ENCODE peak calls at places on chromosomes 11 and 22, in six cellular contexts. One of them, this sample, is unnamed. For H3K4me1, the result is how much of the 10 kb centered on the place peaks cover.

GRCh38 chr11:8913961-8914660 is 3.1 kb downstream of the AKIP1 start:
- DNase-seq in HepG2: peak
- DNase-seq in stomach: no peak
- DNase-seq in adrenal gland: peak
- DNase-seq in spleen: no peak
- DNase-seq in upper lobe of left lung: no peak
- DNase-seq in this sample: peak

GRCh38 chr11:9344046-9344680 is 29.8 kb upstream of the TMEM41B start:
- DNase-seq in stomach: no peak
- DNase-seq in spleen: no peak
- DNase-seq in HepG2: peak
- DNase-seq in adrenal gland: no peak
- DNase-seq in upper lobe of left lung: no peak
- DNase-seq in this sample: no peak

GRCh38 chr22:24418786-24419479 is 8.5 kb upstream of the ADORA2A start:
- DNase-seq in adrenal gland: no peak
- DNase-seq in upper lobe of left lung: no peak
- DNase-seq in spleen: no peak
- DNase-seq in HepG2: no peak
- DNase-seq in stomach: no peak
- DNase-seq in this sample: peak

GRCh38 chr11:76615950-76616349 is 54.6 kb downstream of the LRRC32 start:
- DNase-seq in stomach: peak
- DNase-seq in upper lobe of left lung: peak
- DNase-seq in adrenal gland: no peak
- DNase-seq in spleen: peak
- DNase-seq in HepG2: no peak
- DNase-seq in this sample: peak

GRCh38 chr11:21814169-21814568 is 378.7 kb upstream of the ANO5 start:
- DNase-seq in stomach: no peak
- DNase-seq in HepG2: peak
- DNase-seq in spleen: no peak
- DNase-seq in upper lobe of left lung: no peak
- DNase-seq in adrenal gland: no peak
- DNase-seq in this sample: no peak

GRCh38 chr22:37207981-37208380 is 4.3 kb downstream of the SSTR3 start:
- DNase-seq in spleen: peak
- DNase-seq in adrenal gland: no peak
- DNase-seq in HepG2: no peak
- DNase-seq in stomach: no peak
- DNase-seq in upper lobe of left lung: no peak
- DNase-seq in this sample: no peak

GRCh38 chr11:71453911-71454304 is 905 bp downstream of the NADSYN1 start:
- DNase-seq in upper lobe of left lung: no peak
- DNase-seq in HepG2: no peak
- DNase-seq in stomach: no peak
- DNase-seq in adrenal gland: no peak
- DNase-seq in spleen: no peak
- DNase-seq in this sample: no peak

GRCh38 chr22:37968452-37969251 is 15.2 kb downstream of the POLR2F start:
- DNase-seq in stomach: no peak
- DNase-seq in upper lobe of left lung: no peak
- DNase-seq in HepG2: peak
- DNase-seq in spleen: no peak
- DNase-seq in adrenal gland: no peak
- DNase-seq in this sample: no peak

GRCh38 chr11:34850339-34850738 is 65.8 kb downstream of the APIP start:
- DNase-seq in spleen: no peak
- DNase-seq in HepG2: no peak
- DNase-seq in adrenal gland: no peak
- DNase-seq in stomach: no peak
- DNase-seq in upper lobe of left lung: no peak
- DNase-seq in this sample: no peak

GRCh38 chr22:23070418-23071162 is at the start of gene GNAZ:
- DNase-seq in HepG2: no peak
- DNase-seq in spleen: peak
- DNase-seq in stomach: no peak
- DNase-seq in upper lobe of left lung: peak
- DNase-seq in adrenal gland: peak
- DNase-seq in this sample: peak

GRCh38 chr11:125941241-125941605 is 4.6 kb upstream of the VSIG10L2 start:
- DNase-seq in HepG2: no peak
- DNase-seq in adrenal gland: no peak
- DNase-seq in spleen: no peak
- DNase-seq in stomach: peak
- DNase-seq in upper lobe of left lung: no peak
- DNase-seq in this sample: no peak

GRCh38 chr11:60887531-60887930 is 18.9 kb downstream of the PRPF19 start:
- DNase-seq in upper lobe of left lung: no peak
- DNase-seq in stomach: peak
- DNase-seq in adrenal gland: peak
- DNase-seq in HepG2: peak
- DNase-seq in spleen: no peak
- DNase-seq in this sample: peak

GRCh38 chr11:124943242-124943641 is 7.4 kb upstream of the HEPACAM start:
- DNase-seq in stomach: no peak
- DNase-seq in upper lobe of left lung: no peak
- DNase-seq in spleen: no peak
- DNase-seq in HepG2: peak
- DNase-seq in adrenal gland: no peak
- DNase-seq in this sample: no peak

GRCh38 chr11:47104337-47104950 is 72.2 kb downstream of the ARFGAP2 start:
- DNase-seq in HepG2: no peak
- DNase-seq in upper lobe of left lung: no peak
- DNase-seq in stomach: no peak
- DNase-seq in adrenal gland: no peak
- DNase-seq in spleen: no peak
- DNase-seq in this sample: no peak

GRCh38 chr11:1970956-1971355 is 23.8 kb downstream of the MRPL23 start:
- DNase-seq in upper lobe of left lung: peak
- DNase-seq in stomach: no peak
- DNase-seq in adrenal gland: peak
- DNase-seq in spleen: peak
- DNase-seq in HepG2: no peak
- DNase-seq in this sample: no peak

GRCh38 chr22:40019681-40020080 is 24.9 kb downstream of the FAM83F start:
- DNase-seq in upper lobe of left lung: no peak
- DNase-seq in spleen: peak
- DNase-seq in HepG2: no peak
- DNase-seq in stomach: no peak
- DNase-seq in adrenal gland: no peak
- DNase-seq in this sample: no peak

GRCh38 chr22:41302016-41302767 is 867 bp downstream of the ZC3H7B start:
- DNase-seq in HepG2: no peak
- DNase-seq in adrenal gland: no peak
- DNase-seq in stomach: no peak
- DNase-seq in spleen: peak
- DNase-seq in upper lobe of left lung: no peak
- DNase-seq in this sample: no peak

GRCh38 chr22:18056161-18056666 is 21.6 kb upstream of the PEX26 start:
- DNase-seq in HepG2: peak
- DNase-seq in stomach: no peak
- DNase-seq in adrenal gland: peak
- DNase-seq in spleen: peak
- DNase-seq in upper lobe of left lung: no peak
- DNase-seq in this sample: peak

GRCh38 chr11:3129181-3129590 is 35.9 kb downstream of the OSBPL5 start:
- DNase-seq in adrenal gland: no peak
- DNase-seq in HepG2: no peak
- DNase-seq in upper lobe of left lung: no peak
- DNase-seq in spleen: no peak
- DNase-seq in stomach: no peak
- DNase-seq in this sample: no peak

GRCh38 chr11:93020248-93021088 is 51.0 kb downstream of the MTNR1B start:
- DNase-seq in stomach: no peak
- DNase-seq in HepG2: no peak
- DNase-seq in adrenal gland: no peak
- DNase-seq in upper lobe of left lung: no peak
- DNase-seq in spleen: no peak
- DNase-seq in this sample: no peak

GRCh38 chr11:119547511-119547910 is 124.5 kb upstream of the THY1 start:
- DNase-seq in HepG2: no peak
- DNase-seq in stomach: no peak
- DNase-seq in spleen: no peak
- DNase-seq in adrenal gland: no peak
- DNase-seq in upper lobe of left lung: no peak
- DNase-seq in this sample: no peak

GRCh38 chr22:19842386-19843106 is 12.1 kb downstream of the GNB1L start:
- DNase-seq in spleen: no peak
- DNase-seq in adrenal gland: no peak
- DNase-seq in HepG2: no peak
- DNase-seq in upper lobe of left lung: no peak
- DNase-seq in stomach: no peak
- DNase-seq in this sample: no peak

GRCh38 chr11:82855616-82856015 is 44.6 kb downstream of the PRCP start:
- DNase-seq in upper lobe of left lung: no peak
- DNase-seq in stomach: no peak
- DNase-seq in spleen: no peak
- DNase-seq in HepG2: no peak
- DNase-seq in adrenal gland: no peak
- DNase-seq in this sample: no peak

GRCh38 chr11:8086001-8086479 is 5.0 kb downstream of the TUB start:
- DNase-seq in spleen: peak
- DNase-seq in upper lobe of left lung: no peak
- DNase-seq in HepG2: no peak
- DNase-seq in stomach: no peak
- DNase-seq in adrenal gland: no peak
- DNase-seq in this sample: no peak

GRCh38 chr11:96162816-96163499 is 180.0 kb downstream of the MAML2 start:
- DNase-seq in HepG2: no peak
- DNase-seq in stomach: no peak
- DNase-seq in adrenal gland: no peak
- DNase-seq in upper lobe of left lung: no peak
- DNase-seq in spleen: no peak
- DNase-seq in this sample: no peak

GRCh38 chr11:57321996-57322880 is 2.5 kb downstream of the TNKS1BP1 start:
- DNase-seq in HepG2: peak
- DNase-seq in stomach: peak
- DNase-seq in upper lobe of left lung: peak
- DNase-seq in spleen: no peak
- DNase-seq in adrenal gland: peak
- DNase-seq in this sample: peak

GRCh38 chr11:30454108-30454507 is 131.2 kb downstream of the ARL14EP start:
- DNase-seq in adrenal gland: no peak
- DNase-seq in stomach: no peak
- DNase-seq in spleen: no peak
- DNase-seq in upper lobe of left lung: no peak
- DNase-seq in HepG2: no peak
- DNase-seq in this sample: no peak

GRCh38 chr11:117286588-117286987 is 4.6 kb upstream of the BACE1-AS start:
- DNase-seq in spleen: no peak
- DNase-seq in upper lobe of left lung: no peak
- DNase-seq in HepG2: no peak
- DNase-seq in stomach: no peak
- DNase-seq in adrenal gland: no peak
- DNase-seq in this sample: no peak

GRCh38 chr22:38518620-38519019 is 12.5 kb upstream of the DDX17 start:
- DNase-seq in HepG2: no peak
- DNase-seq in adrenal gland: no peak
- DNase-seq in spleen: no peak
- DNase-seq in stomach: no peak
- DNase-seq in upper lobe of left lung: no peak
- DNase-seq in this sample: no peak

GRCh38 chr11:114216804-114217195 is 79.4 kb upstream of the NNMT start:
- DNase-seq in spleen: no peak
- DNase-seq in adrenal gland: no peak
- DNase-seq in upper lobe of left lung: no peak
- DNase-seq in HepG2: no peak
- DNase-seq in stomach: no peak
- DNase-seq in this sample: no peak

GRCh38 chr11:114215428-114215827 is 80.8 kb upstream of the NNMT start:
- DNase-seq in HepG2: no peak
- DNase-seq in upper lobe of left lung: no peak
- DNase-seq in stomach: no peak
- DNase-seq in adrenal gland: no peak
- DNase-seq in spleen: no peak
- DNase-seq in this sample: no peak

GRCh38 chr11:114215871-114216803 is 80.1 kb upstream of the NNMT start:
- DNase-seq in upper lobe of left lung: no peak
- DNase-seq in adrenal gland: no peak
- DNase-seq in spleen: no peak
- DNase-seq in HepG2: no peak
- DNase-seq in stomach: no peak
- DNase-seq in this sample: no peak

GRCh38 chr11:114218508-114218907 is 77.7 kb upstream of the NNMT start:
- DNase-seq in HepG2: no peak
- DNase-seq in upper lobe of left lung: no peak
- DNase-seq in spleen: no peak
- DNase-seq in adrenal gland: no peak
- DNase-seq in stomach: no peak
- DNase-seq in this sample: no peak

GRCh38 chr11:114219559-114220349 is 76.4 kb upstream of the NNMT start:
- DNase-seq in stomach: no peak
- DNase-seq in spleen: no peak
- DNase-seq in HepG2: no peak
- DNase-seq in upper lobe of left lung: no peak
- DNase-seq in adrenal gland: peak
- DNase-seq in this sample: no peak
- TF ChIP-seq POLR2A in stomach: no peak
- TF ChIP-seq POLR2A in spleen: no peak
- TF ChIP-seq POLR2A in HepG2: no peak
- TF ChIP-seq POLR2A in upper lobe of left lung: no peak
- TF ChIP-seq POLR2A in adrenal gland: no peak
- TF ChIP-seq POLR2A in this sample: no peak

GRCh38 chr22:29702931-29703594 is 16.7 kb upstream of the CABP7 start:
- DNase-seq in adrenal gland: no peak
- DNase-seq in HepG2: no peak
- DNase-seq in upper lobe of left lung: peak
- DNase-seq in stomach: no peak
- DNase-seq in spleen: no peak
- DNase-seq in this sample: no peak
- H3K4me1 ChIP-seq in adrenal gland: under half
- H3K4me1 ChIP-seq in HepG2: under half
- H3K4me1 ChIP-seq in upper lobe of left lung: under half
- H3K4me1 ChIP-seq in stomach: under half
- H3K4me1 ChIP-seq in spleen: under half
- H3K4me1 ChIP-seq in this sample: under half

GRCh38 chr22:50532353-50532700 is 2.5 kb upstream of the TYMP start:
- DNase-seq in stomach: no peak
- DNase-seq in adrenal gland: no peak
- DNase-seq in spleen: no peak
- DNase-seq in upper lobe of left lung: peak
- DNase-seq in HepG2: no peak
- DNase-seq in this sample: no peak
- H3K4me3 ChIP-seq in stomach: peak
- H3K4me3 ChIP-seq in adrenal gland: peak
- H3K4me3 ChIP-seq in spleen: peak
- H3K4me3 ChIP-seq in upper lobe of left lung: peak
- H3K4me3 ChIP-seq in HepG2: peak
- H3K4me3 ChIP-seq in this sample: peak

DNA sequence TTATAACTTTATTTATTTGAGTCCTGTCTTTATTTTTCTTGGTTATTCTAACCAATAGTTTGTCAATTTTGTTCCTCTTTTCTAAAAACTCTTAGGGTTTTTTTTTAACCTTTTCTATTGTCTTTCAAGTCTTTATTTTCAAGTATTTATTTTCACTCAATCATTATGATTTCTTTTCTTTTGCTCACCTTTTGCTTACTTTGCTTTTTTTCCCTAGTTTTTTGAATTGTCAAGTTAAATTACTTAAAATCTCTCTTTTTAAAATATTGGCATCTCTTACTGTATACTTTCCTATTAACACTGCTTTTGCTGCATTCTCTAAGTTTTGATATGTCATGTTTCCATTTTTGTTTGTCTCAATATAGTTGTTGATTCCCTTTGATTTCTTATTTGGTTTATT is 396.8 kb upstream of the CCDC179 start:
- DNase-seq in stomach: no peak
- DNase-seq in spleen: no peak
- DNase-seq in adrenal gland: no peak
- DNase-seq in upper lobe of left lung: no peak
- DNase-seq in HepG2: no peak
- DNase-seq in this sample: no peak
- TF ChIP-seq POLR2A in stomach: no peak
- TF ChIP-seq POLR2A in spleen: no peak
- TF ChIP-seq POLR2A in adrenal gland: no peak
- TF ChIP-seq POLR2A in upper lobe of left lung: no peak
- TF ChIP-seq POLR2A in HepG2: no peak
- TF ChIP-seq POLR2A in this sample: no peak

This sample was measured in Peyer's patch.